ENCODE peak calls at places on chromosomes 7 and 10, in six cellular contexts. One of them, this sample, is unnamed.

GRCh38 chr10:4384254-4384653 is 441.8 kb upstream of the AKR1E2 start:
- DNase-seq in H9: no peak
- DNase-seq in B cell: no peak
- DNase-seq in ovary: no peak
- DNase-seq in BE2C: no peak
- DNase-seq in fibroblast of lung: peak
- DNase-seq in this sample: no peak

GRCh38 chr7:29565982-29566746 is 2.5 kb downstream of the PRR15 start:
- DNase-seq in ovary: peak
- DNase-seq in fibroblast of lung: peak
- DNase-seq in BE2C: no peak
- DNase-seq in H9: peak
- DNase-seq in B cell: no peak
- DNase-seq in this sample: no peak

GRCh38 chr10:34922138-34922537 is 107.0 kb upstream of the PARD3 start:
- DNase-seq in ovary: no peak
- DNase-seq in fibroblast of lung: no peak
- DNase-seq in BE2C: no peak
- DNase-seq in H9: no peak
- DNase-seq in B cell: no peak
- DNase-seq in this sample: no peak

GRCh38 chr10:18610517-18610916 is 40.9 kb downstream of the NSUN6 start:
- DNase-seq in H9: no peak
- DNase-seq in fibroblast of lung: peak
- DNase-seq in ovary: no peak
- DNase-seq in B cell: no peak
- DNase-seq in BE2C: peak
- DNase-seq in this sample: no peak

GRCh38 chr7:155805826-155806095 is 6.5 kb downstream of the SHH start:
- DNase-seq in ovary: no peak
- DNase-seq in BE2C: no peak
- DNase-seq in H9: no peak
- DNase-seq in fibroblast of lung: no peak
- DNase-seq in B cell: no peak
- DNase-seq in this sample: no peak

GRCh38 chr10:100904903-100905302 is 7.9 kb upstream of the SLF2 start:
- DNase-seq in BE2C: no peak
- DNase-seq in ovary: no peak
- DNase-seq in B cell: no peak
- DNase-seq in H9: no peak
- DNase-seq in fibroblast of lung: no peak
- DNase-seq in this sample: peak

GRCh38 chr10:94282369-94282768 is 80.4 kb downstream of the NOC3L start:
- DNase-seq in BE2C: no peak
- DNase-seq in fibroblast of lung: no peak
- DNase-seq in ovary: no peak
- DNase-seq in B cell: no peak
- DNase-seq in H9: no peak
- DNase-seq in this sample: no peak

GRCh38 chr10:105963450-105963849 is 1201.1 kb downstream of the SORCS1 start:
- DNase-seq in H9: no peak
- DNase-seq in BE2C: no peak
- DNase-seq in ovary: no peak
- DNase-seq in B cell: no peak
- DNase-seq in fibroblast of lung: no peak
- DNase-seq in this sample: no peak

GRCh38 chr10:110056822-110057221 is 49.0 kb downstream of the ADD3 start:
- DNase-seq in fibroblast of lung: peak
- DNase-seq in H9: no peak
- DNase-seq in ovary: no peak
- DNase-seq in BE2C: no peak
- DNase-seq in B cell: no peak
- DNase-seq in this sample: no peak

GRCh38 chr7:33900501-33900900 is 4.8 kb upstream of the BMPER start:
- DNase-seq in B cell: no peak
- DNase-seq in BE2C: no peak
- DNase-seq in H9: no peak
- DNase-seq in fibroblast of lung: peak
- DNase-seq in ovary: no peak
- DNase-seq in this sample: no peak

GRCh38 chr7:5424689-5425506 is 1.3 kb upstream of the TNRC18 start:
- DNase-seq in BE2C: no peak
- DNase-seq in B cell: peak
- DNase-seq in H9: no peak
- DNase-seq in ovary: peak
- DNase-seq in fibroblast of lung: peak
- DNase-seq in this sample: no peak

GRCh38 chr10:112842832-112843360 is 107.2 kb upstream of the TCF7L2 start:
- DNase-seq in BE2C: peak
- DNase-seq in H9: no peak
- DNase-seq in B cell: no peak
- DNase-seq in fibroblast of lung: peak
- DNase-seq in ovary: no peak
- DNase-seq in this sample: no peak

GRCh38 chr10:36283827-36284226 is 641.7 kb upstream of the FZD8 start:
- DNase-seq in BE2C: no peak
- DNase-seq in B cell: no peak
- DNase-seq in ovary: no peak
- DNase-seq in fibroblast of lung: no peak
- DNase-seq in H9: no peak
- DNase-seq in this sample: no peak

GRCh38 chr7:142088022-142088714 is 23.4 kb upstream of the MGAM2 start:
- DNase-seq in ovary: no peak
- DNase-seq in H9: no peak
- DNase-seq in BE2C: no peak
- DNase-seq in fibroblast of lung: no peak
- DNase-seq in B cell: no peak
- DNase-seq in this sample: no peak

GRCh38 chr10:80197972-80198591 is 7.3 kb downstream of the ANXA11 start:
- DNase-seq in fibroblast of lung: no peak
- DNase-seq in BE2C: no peak
- DNase-seq in ovary: no peak
- DNase-seq in H9: no peak
- DNase-seq in B cell: no peak
- DNase-seq in this sample: no peak

GRCh38 chr10:101829561-101830315 is 11.5 kb upstream of the OGA start:
- DNase-seq in ovary: peak
- DNase-seq in fibroblast of lung: no peak
- DNase-seq in H9: peak
- DNase-seq in BE2C: no peak
- DNase-seq in B cell: peak
- DNase-seq in this sample: no peak

GRCh38 chr7:150377116-150377979 is 1.8 kb upstream of the ZNF775 start:
- DNase-seq in BE2C: no peak
- DNase-seq in H9: no peak
- DNase-seq in ovary: peak
- DNase-seq in B cell: peak
- DNase-seq in fibroblast of lung: no peak
- DNase-seq in this sample: no peak

GRCh38 chr7:150378853-150379589 is at the start of gene ZNF775:
- DNase-seq in H9: peak
- DNase-seq in fibroblast of lung: peak
- DNase-seq in B cell: peak
- DNase-seq in ovary: peak
- DNase-seq in BE2C: peak
- DNase-seq in this sample: peak

GRCh38 chr7:150376560-150376959 is 2.6 kb upstream of the ZNF775 start:
- DNase-seq in BE2C: no peak
- DNase-seq in ovary: peak
- DNase-seq in fibroblast of lung: no peak
- DNase-seq in B cell: no peak
- DNase-seq in H9: no peak
- DNase-seq in this sample: no peak

GRCh38 chr7:150379590-150380379 is 655 bp downstream of the ZNF775 start:
- DNase-seq in BE2C: no peak
- DNase-seq in B cell: no peak
- DNase-seq in fibroblast of lung: no peak
- DNase-seq in ovary: peak
- DNase-seq in H9: no peak
- DNase-seq in this sample: no peak

DNA sequence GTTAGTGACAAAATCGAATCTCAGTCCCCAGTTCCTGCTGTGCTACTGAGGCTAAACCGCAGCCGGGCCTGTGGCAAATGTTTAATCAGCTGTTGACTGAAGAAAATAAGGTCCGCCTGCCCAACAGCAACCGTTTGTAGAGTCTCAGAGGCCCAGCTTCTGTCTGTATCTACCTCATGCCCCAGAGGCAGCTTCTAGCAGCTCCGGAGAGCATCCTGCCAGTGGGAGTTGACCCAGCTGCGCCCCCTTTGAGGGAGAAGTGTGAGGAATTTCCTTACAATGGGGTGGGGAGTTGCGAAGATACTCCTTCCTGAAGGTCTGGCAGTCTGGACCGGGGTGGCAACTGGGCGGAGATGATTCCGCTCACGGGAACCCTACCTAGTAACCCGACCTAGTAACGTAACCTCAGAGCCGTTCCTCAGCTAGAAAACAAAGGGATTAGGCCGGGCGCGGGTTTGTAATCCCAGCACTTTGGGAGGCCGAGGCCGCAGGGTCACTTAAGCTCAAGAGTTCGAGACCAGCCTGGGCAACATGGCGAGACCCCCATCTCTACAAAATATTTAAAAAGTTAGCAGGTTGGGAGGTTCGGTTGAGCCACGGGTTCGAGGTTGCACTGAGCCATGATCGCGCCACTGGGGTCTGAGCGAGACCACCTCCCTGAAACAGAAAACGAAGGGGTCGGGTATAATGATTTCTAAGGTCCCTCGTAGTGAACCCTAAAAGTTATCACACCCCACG is 846 bp upstream of the ZNF775 start:
- DNase-seq in fibroblast of lung: peak
- DNase-seq in BE2C: peak
- DNase-seq in B cell: peak
- DNase-seq in ovary: peak
- DNase-seq in H9: peak
- DNase-seq in this sample: peak
- TF ChIP-seq CTCF in fibroblast of lung: peak
- TF ChIP-seq CTCF in BE2C: peak
- TF ChIP-seq CTCF in B cell: no peak
- TF ChIP-seq CTCF in ovary: no peak
- TF ChIP-seq CTCF in H9: peak
- TF ChIP-seq CTCF in this sample: peak

GRCh38 chr10:48506147-48506917 is 98.5 kb downstream of the ARHGAP22 start:
- DNase-seq in fibroblast of lung: peak
- DNase-seq in H9: peak
- DNase-seq in BE2C: peak
- DNase-seq in ovary: peak
- DNase-seq in B cell: no peak
- DNase-seq in this sample: peak

GRCh38 chr10:48503293-48503911 is 101.5 kb downstream of the ARHGAP22 start:
- DNase-seq in BE2C: no peak
- DNase-seq in B cell: no peak
- DNase-seq in fibroblast of lung: no peak
- DNase-seq in H9: no peak
- DNase-seq in ovary: peak
- DNase-seq in this sample: peak

GRCh38 chr10:48504141-48504885 is 100.6 kb downstream of the ARHGAP22 start:
- DNase-seq in ovary: peak
- DNase-seq in H9: no peak
- DNase-seq in fibroblast of lung: no peak
- DNase-seq in BE2C: no peak
- DNase-seq in B cell: no peak
- DNase-seq in this sample: peak

GRCh38 chr10:48507494-48507893 is 97.4 kb downstream of the ARHGAP22 start:
- DNase-seq in BE2C: no peak
- DNase-seq in ovary: peak
- DNase-seq in fibroblast of lung: no peak
- DNase-seq in B cell: no peak
- DNase-seq in H9: peak
- DNase-seq in this sample: no peak

GRCh38 chr10:48505394-48506112 is 99.3 kb downstream of the ARHGAP22 start:
- DNase-seq in ovary: peak
- DNase-seq in B cell: no peak
- DNase-seq in fibroblast of lung: no peak
- DNase-seq in H9: peak
- DNase-seq in BE2C: peak
- DNase-seq in this sample: peak
- TF ChIP-seq CTCF in ovary: no peak
- TF ChIP-seq CTCF in B cell: no peak
- TF ChIP-seq CTCF in fibroblast of lung: peak
- TF ChIP-seq CTCF in H9: peak
- TF ChIP-seq CTCF in BE2C: peak
- TF ChIP-seq CTCF in this sample: peak

GRCh38 chr7:112933598-112933997 is 143.4 kb upstream of the TMEM168 start:
- DNase-seq in ovary: no peak
- DNase-seq in H9: no peak
- DNase-seq in fibroblast of lung: no peak
- DNase-seq in BE2C: no peak
- DNase-seq in B cell: no peak
- DNase-seq in this sample: no peak
- TF ChIP-seq CTCF in ovary: no peak
- TF ChIP-seq CTCF in H9: no peak
- TF ChIP-seq CTCF in fibroblast of lung: no peak
- TF ChIP-seq CTCF in BE2C: no peak
- TF ChIP-seq CTCF in B cell: no peak
- TF ChIP-seq CTCF in this sample: no peak

GRCh38 chr7:28299556-28299955 is 112.8 kb upstream of the CREB5 start:
- DNase-seq in H9: no peak
- DNase-seq in ovary: no peak
- DNase-seq in fibroblast of lung: no peak
- DNase-seq in BE2C: no peak
- DNase-seq in B cell: no peak
- DNase-seq in this sample: no peak

GRCh38 chr7:28297821-28298439 is 114.4 kb upstream of the CREB5 start:
- DNase-seq in ovary: no peak
- DNase-seq in BE2C: no peak
- DNase-seq in H9: no peak
- DNase-seq in B cell: peak
- DNase-seq in fibroblast of lung: no peak
- DNase-seq in this sample: no peak

GRCh38 chr7:28296571-28297483 is 115.5 kb upstream of the CREB5 start:
- DNase-seq in H9: peak
- DNase-seq in BE2C: peak
- DNase-seq in B cell: no peak
- DNase-seq in ovary: no peak
- DNase-seq in fibroblast of lung: peak
- DNase-seq in this sample: peak

GRCh38 chr7:28300488-28300887 is 111.8 kb upstream of the CREB5 start:
- DNase-seq in ovary: no peak
- DNase-seq in BE2C: no peak
- DNase-seq in fibroblast of lung: no peak
- DNase-seq in H9: no peak
- DNase-seq in B cell: no peak
- DNase-seq in this sample: no peak

DNA sequence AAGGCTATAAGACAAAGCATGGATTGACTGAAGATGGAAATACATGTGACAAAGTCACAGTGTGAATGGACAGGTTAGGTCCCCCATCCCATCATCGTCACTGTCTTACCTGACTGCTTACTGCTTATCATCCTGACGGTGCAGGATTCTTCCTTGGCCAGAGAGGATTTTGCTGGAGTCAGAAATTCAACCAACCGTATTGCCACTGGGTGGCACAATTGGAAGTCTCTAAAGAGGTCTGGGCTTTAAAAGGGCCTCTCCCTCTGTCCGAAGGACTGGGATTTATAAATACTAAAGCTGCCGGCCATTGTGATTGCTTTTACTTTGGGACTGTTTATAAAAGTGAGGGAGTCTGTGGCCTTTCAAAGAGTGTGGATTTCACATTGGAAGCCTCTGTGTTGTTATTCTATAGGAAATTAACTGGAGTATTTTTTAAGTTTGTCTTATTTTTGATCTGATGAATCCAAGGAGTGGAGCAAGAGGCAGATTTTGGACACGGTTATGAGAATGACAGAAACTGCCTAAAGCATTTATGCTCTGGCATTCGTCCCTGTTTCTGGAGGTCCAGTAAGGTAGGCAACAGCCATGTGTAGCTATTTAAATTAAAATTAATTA is 113.3 kb upstream of the CREB5 start:
- DNase-seq in H9: peak
- DNase-seq in B cell: no peak
- DNase-seq in ovary: no peak
- DNase-seq in BE2C: peak
- DNase-seq in fibroblast of lung: peak
- DNase-seq in this sample: peak
- TF ChIP-seq CTCF in H9: peak
- TF ChIP-seq CTCF in B cell: no peak
- TF ChIP-seq CTCF in ovary: no peak
- TF ChIP-seq CTCF in BE2C: peak
- TF ChIP-seq CTCF in fibroblast of lung: peak
- TF ChIP-seq CTCF in this sample: peak